ENCODE peak calls at places on chromosomes 11 and 22, in six cellular contexts. One of them, this sample, is unnamed.

GRCh38 chr11:70885721-70886305 is 366.6 kb downstream of the SHANK2 start:
- DNase-seq in T-helper 1 cell: no peak
- DNase-seq in cardiac fibroblast: no peak
- DNase-seq in myocyte: peak
- DNase-seq in 8988T: no peak
- DNase-seq in Kasumi-1: no peak
- DNase-seq in this sample: no peak

GRCh38 chr22:39496131-39496838 is 5.8 kb upstream of the MIEF1 start:
- DNase-seq in cardiac fibroblast: peak
- DNase-seq in 8988T: no peak
- DNase-seq in myocyte: peak
- DNase-seq in Kasumi-1: peak
- DNase-seq in T-helper 1 cell: peak
- DNase-seq in this sample: peak

GRCh38 chr11:79931692-79932091 is 490.9 kb upstream of the TENM4 start:
- DNase-seq in T-helper 1 cell: no peak
- DNase-seq in cardiac fibroblast: no peak
- DNase-seq in myocyte: no peak
- DNase-seq in 8988T: no peak
- DNase-seq in Kasumi-1: no peak
- DNase-seq in this sample: no peak

GRCh38 chr11:126341760-126342161 is 13.7 kb upstream of the ST3GAL4 start:
- DNase-seq in cardiac fibroblast: peak
- DNase-seq in 8988T: no peak
- DNase-seq in T-helper 1 cell: no peak
- DNase-seq in Kasumi-1: peak
- DNase-seq in myocyte: peak
- DNase-seq in this sample: peak

GRCh38 chr11:68044145-68044813 is 5.5 kb downstream of the TCIRG1 start:
- DNase-seq in T-helper 1 cell: no peak
- DNase-seq in cardiac fibroblast: no peak
- DNase-seq in 8988T: peak
- DNase-seq in Kasumi-1: no peak
- DNase-seq in myocyte: no peak
- DNase-seq in this sample: no peak

GRCh38 chr11:116930177-116930576 is 92.8 kb upstream of the APOA1 start:
- DNase-seq in Kasumi-1: peak
- DNase-seq in cardiac fibroblast: peak
- DNase-seq in 8988T: no peak
- DNase-seq in T-helper 1 cell: peak
- DNase-seq in myocyte: no peak
- DNase-seq in this sample: no peak

GRCh38 chr11:109132539-109132938 is 289.5 kb upstream of the C11orf87 start:
- DNase-seq in myocyte: peak
- DNase-seq in cardiac fibroblast: no peak
- DNase-seq in 8988T: no peak
- DNase-seq in T-helper 1 cell: no peak
- DNase-seq in Kasumi-1: peak
- DNase-seq in this sample: peak

GRCh38 chr11:10930224-10930960 is 72.5 kb upstream of the ZBED5 start:
- DNase-seq in 8988T: peak
- DNase-seq in myocyte: no peak
- DNase-seq in cardiac fibroblast: peak
- DNase-seq in Kasumi-1: peak
- DNase-seq in T-helper 1 cell: no peak
- DNase-seq in this sample: peak

GRCh38 chr22:21044931-21045584 is 688 bp upstream of the LRRC74B start:
- DNase-seq in 8988T: no peak
- DNase-seq in cardiac fibroblast: peak
- DNase-seq in Kasumi-1: no peak
- DNase-seq in myocyte: peak
- DNase-seq in T-helper 1 cell: no peak
- DNase-seq in this sample: peak

GRCh38 chr11:75325713-75326438 is 25.6 kb downstream of the ARRB1 start:
- DNase-seq in Kasumi-1: no peak
- DNase-seq in cardiac fibroblast: peak
- DNase-seq in myocyte: peak
- DNase-seq in T-helper 1 cell: no peak
- DNase-seq in 8988T: peak
- DNase-seq in this sample: peak

GRCh38 chr11:77311701-77312100 is 10.2 kb upstream of the GDPD4 start:
- DNase-seq in Kasumi-1: no peak
- DNase-seq in myocyte: peak
- DNase-seq in T-helper 1 cell: no peak
- DNase-seq in 8988T: no peak
- DNase-seq in cardiac fibroblast: no peak
- DNase-seq in this sample: no peak

GRCh38 chr22:49937758-49938564 is 19.5 kb downstream of the CRELD2 start:
- DNase-seq in Kasumi-1: no peak
- DNase-seq in myocyte: no peak
- DNase-seq in 8988T: no peak
- DNase-seq in T-helper 1 cell: no peak
- DNase-seq in cardiac fibroblast: no peak
- DNase-seq in this sample: peak

GRCh38 chr11:94194712-94195111 is 66.1 kb downstream of the PANX1 start:
- DNase-seq in cardiac fibroblast: no peak
- DNase-seq in 8988T: no peak
- DNase-seq in T-helper 1 cell: no peak
- DNase-seq in myocyte: no peak
- DNase-seq in Kasumi-1: no peak
- DNase-seq in this sample: no peak

GRCh38 chr11:63993983-63994382 is 7.7 kb downstream of the OTUB1 start:
- DNase-seq in cardiac fibroblast: no peak
- DNase-seq in T-helper 1 cell: no peak
- DNase-seq in myocyte: no peak
- DNase-seq in 8988T: no peak
- DNase-seq in Kasumi-1: no peak
- DNase-seq in this sample: no peak

GRCh38 chr11:62644220-62644619 is 2.2 kb downstream of the GANAB start:
- DNase-seq in 8988T: no peak
- DNase-seq in myocyte: no peak
- DNase-seq in cardiac fibroblast: no peak
- DNase-seq in T-helper 1 cell: no peak
- DNase-seq in Kasumi-1: no peak
- DNase-seq in this sample: no peak

GRCh38 chr11:63445720-63446119 is 45.2 kb downstream of the PLAAT5 start:
- DNase-seq in myocyte: peak
- DNase-seq in Kasumi-1: no peak
- DNase-seq in T-helper 1 cell: no peak
- DNase-seq in 8988T: no peak
- DNase-seq in cardiac fibroblast: peak
- DNase-seq in this sample: no peak

GRCh38 chr11:11464555-11464954 is 111.5 kb upstream of the CSNK2A3 start:
- DNase-seq in T-helper 1 cell: no peak
- DNase-seq in myocyte: no peak
- DNase-seq in 8988T: no peak
- DNase-seq in Kasumi-1: no peak
- DNase-seq in cardiac fibroblast: peak
- DNase-seq in this sample: no peak

GRCh38 chr22:39311592-39312400 is 7.6 kb downstream of the RPL3 start:
- DNase-seq in Kasumi-1: no peak
- DNase-seq in cardiac fibroblast: peak
- DNase-seq in 8988T: no peak
- DNase-seq in T-helper 1 cell: no peak
- DNase-seq in myocyte: no peak
- DNase-seq in this sample: no peak

This sample was measured in SJCRH30.